ENCODE peak calls at places on chromosomes 16 and 17, in four cellular contexts. I is WTC11, B is HepG2, T is GM12878. N is an unnamed sample.

GRCh38 chr16:46972971-46973456 is 460 bp downstream of the DNAJA2 start:
- DNase-seq in I (peak), T (no peak), B (peak), N (peak)

GRCh38 chr17:7415784-7416183 is 4.3 kb upstream of the SPEM1 start:
- DNase-seq in T (no peak), I (no peak), B (no peak), N (no peak)

GRCh38 chr16:77995843-77996455 is 26.4 kb upstream of the CLEC3A start:
- DNase-seq in B (no peak), T (no peak), I (no peak), N (no peak)

GRCh38 chr17:67570797-67571196 is 146.9 kb upstream of the NOL11 start:
- DNase-seq in I (no peak), B (no peak), T (no peak), N (no peak)

GRCh38 chr17:18981642-18982424 is 22.7 kb downstream of the FAM83G start:
- DNase-seq in T (no peak), I (no peak), B (peak), N (peak)

GRCh38 chr17:30823425-30823824 is 1.1 kb downstream of the CRLF3 start:
- DNase-seq in B (no peak), T (no peak), I (no peak), N (no peak)

GRCh38 chr17:50207792-50208567 is 6.5 kb upstream of the COL1A1 start:
- DNase-seq in I (peak), T (no peak), B (no peak), N (no peak)

GRCh38 chr16:3822366-3823045 is 58.0 kb downstream of the CREBBP start:
- DNase-seq in B (no peak), T (no peak), I (no peak), N (no peak)

GRCh38 chr17:49514374-49514738 is 19.3 kb downstream of the NGFR start:
- DNase-seq in B (peak), T (no peak), I (peak), N (peak)

GRCh38 chr16:19330801-19331484 is 45.4 kb downstream of the CLEC19A start:
- DNase-seq in T (no peak), B (peak), I (no peak), N (no peak)

GRCh38 chr16:89297870-89298545 is 80.5 kb downstream of the ZNF778 start:
- DNase-seq in T (no peak), I (no peak), B (no peak), N (no peak)

GRCh38 chr17:64291268-64291851 is 28.3 kb upstream of the TEX2 start:
- DNase-seq in T (no peak), I (no peak), B (peak), N (peak)

GRCh38 chr16:88820335-88821025 is 8.8 kb upstream of the APRT start:
- DNase-seq in T (no peak), B (no peak), I (no peak), N (no peak)

GRCh38 chr16:30051518-30051917 is 14.0 kb upstream of the ALDOA start:
- DNase-seq in I (no peak), B (no peak), T (no peak), N (no peak)

GRCh38 chr16:68236804-68237242 is 896 bp upstream of the ESRP2 start:
- DNase-seq in T (no peak), B (peak), I (peak), N (no peak)

GRCh38 chr16:79687249-79687768 is 86.8 kb upstream of the MAF start:
- DNase-seq in I (no peak), T (no peak), B (no peak), N (no peak)

GRCh38 chr16:4957420-4957719 is 760 bp upstream of the SEC14L5 start:
- DNase-seq in I (no peak), B (no peak), T (no peak), N (no peak)

GRCh38 chr17:28177351-28177750 is 134.9 kb downstream of the NLK start:
- DNase-seq in T (no peak), B (no peak), I (no peak), N (no peak)

GRCh38 chr17:72332367-72332766 is 211.5 kb downstream of the SOX9 start:
- DNase-seq in I (no peak), B (no peak), T (peak), N (no peak)

GRCh38 chr17:79524201-79524882 is 86.5 kb downstream of the RBFOX3 start:
- DNase-seq in B (no peak), T (no peak), I (no peak), N (no peak)

GRCh38 chr16:69513180-69513966 is 52.4 kb upstream of the NFAT5 start:
- DNase-seq in T (no peak), I (no peak), B (no peak), N (no peak)

GRCh38 chr16:1502092-1503004 is 9.2 kb downstream of the TELO2 start:
- DNase-seq in B (no peak), I (no peak), T (no peak), N (no peak)

GRCh38 chr17:75459590-75460267 is 3.3 kb downstream of the TMEM94 start:
- DNase-seq in I (no peak), B (peak), T (peak), N (no peak)

GRCh38 chr16:57092786-57093301 is 461 bp downstream of the CPNE2 start:
- DNase-seq in B (no peak), I (peak), T (no peak), N (peak)

GRCh38 chr17:876272-876671 is 94.1 kb downstream of the MRM3 start:
- DNase-seq in T (no peak), B (no peak), I (no peak), N (no peak)

GRCh38 chr16:48501516-48502377 is 108.2 kb downstream of the N4BP1 start:
- DNase-seq in B (no peak), I (no peak), T (no peak), N (peak)

GRCh38 chr16:367333-367903 is 2.9 kb downstream of the MRPL28 start:
- DNase-seq in B (no peak), T (no peak), I (no peak), N (no peak)

DNA sequence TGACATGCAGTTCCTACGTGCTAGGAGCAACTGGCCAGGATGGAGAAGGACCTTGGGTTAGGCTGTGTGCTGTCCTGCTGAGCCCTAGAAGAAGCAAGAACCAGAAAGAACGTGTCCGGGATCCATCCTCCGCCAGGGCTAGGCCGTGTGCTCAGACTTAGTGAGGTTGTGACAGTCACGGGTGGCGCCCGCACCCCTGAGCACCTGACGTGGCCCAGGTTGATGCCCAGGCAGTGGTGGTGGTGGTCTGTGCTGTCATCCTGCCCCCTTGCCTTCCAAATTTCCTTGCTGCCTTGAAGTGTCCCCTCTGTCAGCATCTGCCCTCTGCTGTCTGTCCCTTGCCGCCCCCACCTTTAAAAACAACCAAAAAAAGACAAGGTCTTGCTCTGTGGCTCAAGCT is 4.2 kb upstream of the GSE1 start:
- DNase-seq in T (no peak), I (no peak), B (no peak), N (no peak)
- TF ChIP-seq CREB1 in T (no peak), I (no peak), B (no peak), N (no peak)

GRCh38 chr16:51731160-51731559 is 580.1 kb upstream of the SALL1 start:
- DNase-seq in I (no peak), T (no peak), B (no peak), N (no peak)

GRCh38 chr16:51734220-51734619 is 583.1 kb upstream of the SALL1 start:
- DNase-seq in I (no peak), B (no peak), T (no peak), N (no peak)
- TF ChIP-seq CREM in I (no peak), B (no peak), T (no peak), N (no peak)

GRCh38 chr16:28105954-28106353 is 42.4 kb upstream of the GSG1L start:
- DNase-seq in B (no peak), T (no peak), I (no peak), N (no peak)
- TF ChIP-seq CREB1 in B (no peak), T (no peak), I (no peak), N (no peak)

GRCh38 chr16:66150691-66151090 is 215.8 kb upstream of the CDH5 start:
- DNase-seq in T (no peak), B (no peak), I (no peak), N (no peak)

GRCh38 chr16:66154801-66155200 is 211.7 kb upstream of the CDH5 start:
- DNase-seq in I (no peak), B (no peak), T (no peak), N (no peak)

GRCh38 chr16:66155933-66156332 is 210.6 kb upstream of the CDH5 start:
- DNase-seq in T (peak), B (no peak), I (no peak), N (no peak)

GRCh38 chr16:66156538-66156937 is 210.0 kb upstream of the CDH5 start:
- DNase-seq in B (no peak), I (no peak), T (no peak), N (no peak)

GRCh38 chr16:66152841-66153525 is 213.5 kb upstream of the CDH5 start:
- DNase-seq in B (peak), I (no peak), T (no peak), N (no peak)
- TF ChIP-seq CREM in B (no peak), I (no peak), T (no peak), N (no peak)

GRCh38 chr17:81514735-81515529 is 2.3 kb upstream of the ACTG1 start:
- DNase-seq in B (peak), I (peak), T (no peak), N (peak)
- TF ChIP-seq CREB1 in B (peak), I (no peak), T (no peak), N (no peak)

DNA sequence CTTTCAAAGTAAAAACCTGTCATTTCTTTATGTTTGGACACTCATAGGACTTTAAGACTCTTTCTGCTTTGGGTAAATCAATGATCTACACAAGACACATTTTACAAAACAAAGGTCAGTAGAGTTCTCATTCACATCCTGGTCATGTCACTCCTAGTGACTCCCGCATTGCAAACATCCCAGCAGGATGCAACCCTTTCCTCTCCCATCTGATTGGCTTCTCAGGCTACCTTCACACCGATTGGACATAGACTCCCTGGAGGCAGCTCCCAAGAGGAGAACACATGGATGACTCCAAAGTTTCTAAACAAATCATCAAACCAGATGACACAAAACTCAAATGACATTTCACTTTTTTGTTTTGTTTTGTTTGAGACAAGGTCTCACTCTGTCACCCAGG is 43.8 kb upstream of the ACSM2B start:
- DNase-seq in B (no peak), T (no peak), I (no peak), N (no peak)
- TF ChIP-seq CREM in B (no peak), T (no peak), I (no peak), N (no peak)

DNA sequence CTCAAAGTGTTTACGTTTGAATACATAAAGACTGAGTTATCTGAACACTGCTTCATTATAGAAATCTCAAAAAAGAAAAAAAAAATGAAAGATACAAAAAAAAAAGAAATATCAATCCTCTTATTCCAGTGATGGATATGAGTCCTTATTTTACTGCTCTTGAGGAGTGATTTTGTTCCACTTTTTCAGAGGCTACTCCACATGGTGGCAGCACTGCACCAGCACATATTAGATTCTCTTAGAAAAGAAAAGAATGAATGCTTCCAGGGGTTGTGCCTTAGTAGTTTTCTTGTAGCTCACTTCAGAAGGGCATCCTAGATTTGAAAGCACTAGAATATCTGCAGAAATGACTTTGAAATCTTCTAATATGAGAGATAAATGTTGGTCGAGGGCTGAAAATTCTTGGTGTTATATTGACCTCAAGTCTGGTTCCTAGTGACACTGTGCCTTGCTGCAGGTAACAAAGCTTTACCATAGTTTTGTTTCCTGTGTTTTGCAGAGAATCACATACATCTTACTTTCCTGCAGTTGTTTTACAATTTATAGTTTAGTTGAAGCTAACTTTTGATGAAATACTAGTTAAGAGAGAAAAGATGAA is 25.9 kb downstream of the AP2B1 start:
- DNase-seq in B (peak), T (no peak), I (peak), N (peak)
- TF ChIP-seq CREB1 in B (no peak), T (no peak), I (no peak), N (no peak)

GRCh38 chr17:74190154-74190553 is 13.3 kb upstream of the RPL38 start:
- DNase-seq in I (no peak), B (peak), T (no peak), N (peak)
- TF ChIP-seq CREM in I (no peak), B (no peak), T (peak), N (peak)

DNA sequence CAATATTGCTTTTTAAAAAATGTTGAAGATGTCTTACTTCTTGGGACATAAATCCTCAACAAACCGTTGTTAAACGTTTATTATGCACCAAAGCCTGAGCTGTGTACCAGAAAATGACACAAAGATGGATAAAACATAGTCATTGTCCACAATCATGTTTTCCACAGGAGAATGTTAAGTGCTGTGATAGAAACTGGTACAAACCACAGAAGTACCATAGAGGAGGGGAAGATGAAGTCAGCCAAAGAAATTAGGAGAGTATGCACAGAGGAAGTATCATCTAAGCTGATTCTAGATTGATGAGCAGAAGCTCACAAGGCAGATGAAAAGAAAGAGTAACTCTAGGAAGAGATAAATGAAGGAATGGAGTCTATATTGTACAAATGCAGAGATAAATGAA is 142.6 kb upstream of the HLF start:
- DNase-seq in T (no peak), I (no peak), B (no peak), N (no peak)
- TF ChIP-seq CREB1 in T (no peak), I (no peak), B (no peak), N (no peak)